ENCODE peak calls at places on chromosome 12, in nine cellular contexts. K is SK-N-SH, W is fibroblast of lung, L is GM23248, D is PC-3, J is neural progenitor cell, R is hepatocyte, H is GM12878, N is HCT116. G is an unnamed sample.
A peak's percentile ranks its signal among the peaks of the same experiment; 100 is the strongest.

GRCh38 chr12:109771746-109772621 is 58.4 kb downstream of the FAM222A start:
- DNase-seq in K (peak; percentile 33), W (no peak), L (no peak), D (no peak), J (no peak), R (peak; percentile 5), H (no peak), N (no peak), G (no peak)

GRCh38 chr12:5192727-5193126 is 149.0 kb downstream of the KCNA5 start:
- DNase-seq in K (no peak), W (no peak), L (no peak), D (no peak), J (no peak), R (no peak), H (no peak), N (no peak), G (no peak)

GRCh38 chr12:81167694-81168093 is 89.8 kb downstream of the ACSS3 start:
- DNase-seq in K (no peak), W (no peak), L (peak; percentile 12), D (peak; percentile 14), J (no peak), R (no peak), H (no peak), N (no peak), G (no peak)

GRCh38 chr12:23987032-23987431 is 37.6 kb upstream of the SOX5 start:
- DNase-seq in K (no peak), W (no peak), L (no peak), D (no peak), J (no peak), R (no peak), H (no peak), N (no peak), G (no peak)

GRCh38 chr12:132169376-132169775 is 25.1 kb downstream of the NOC4L start:
- DNase-seq in K (no peak), W (no peak), L (no peak), D (no peak), J (no peak), R (no peak), H (no peak), N (no peak), G (no peak)

GRCh38 chr12:5960783-5961182 is 15.7 kb upstream of the ANO2 start:
- DNase-seq in K (no peak), W (no peak), L (no peak), D (no peak), J (peak; percentile 36), R (no peak), H (no peak), N (no peak), G (no peak)

GRCh38 chr12:65827827-65828231 is 3.5 kb downstream of the HMGA2 start:
- DNase-seq in K (no peak), W (peak; percentile 63), L (peak; percentile 29), D (peak; percentile 35), J (peak; percentile 40), R (no peak), H (no peak), N (no peak), G (no peak)

GRCh38 chr12:96233168-96233567 is 39.0 kb downstream of the ELK3 start:
- DNase-seq in K (no peak), W (no peak), L (no peak), D (no peak), J (no peak), R (no peak), H (no peak), N (no peak), G (no peak)

GRCh38 chr12:12081836-12082497 is 11.2 kb downstream of the BCL2L14 start:
- DNase-seq in K (peak; percentile 67), W (peak; percentile 61), L (peak; percentile 73), D (peak; percentile 52), J (peak; percentile 57), R (peak; percentile 31), H (peak; percentile 39), N (peak; percentile 29), G (no peak)

GRCh38 chr12:120116792-120117651 is 469 bp upstream of the RAB35 start:
- DNase-seq in K (peak; percentile 100), W (peak; percentile 91), L (peak; percentile 96), D (peak; percentile 97), J (peak; percentile 98), R (peak; percentile 97), H (no peak), N (peak; percentile 67), G (peak; percentile 98)

GRCh38 chr12:120116443-120116791 is at the start of gene RAB35:
- DNase-seq in K (no peak), W (no peak), L (no peak), D (no peak), J (no peak), R (no peak), H (no peak), N (no peak), G (no peak)

GRCh38 chr12:120119395-120119973 is 2.9 kb upstream of the RAB35 start:
- DNase-seq in K (no peak), W (peak; percentile 71), L (peak; percentile 76), D (peak; percentile 52), J (no peak), R (no peak), H (peak; percentile 91), N (no peak), G (no peak)

GRCh38 chr12:120118710-120119097 is 2.2 kb upstream of the RAB35 start:
- DNase-seq in K (no peak), W (no peak), L (peak; percentile 78), D (peak; percentile 41), J (no peak), R (no peak), H (no peak), N (no peak), G (no peak)

DNA sequence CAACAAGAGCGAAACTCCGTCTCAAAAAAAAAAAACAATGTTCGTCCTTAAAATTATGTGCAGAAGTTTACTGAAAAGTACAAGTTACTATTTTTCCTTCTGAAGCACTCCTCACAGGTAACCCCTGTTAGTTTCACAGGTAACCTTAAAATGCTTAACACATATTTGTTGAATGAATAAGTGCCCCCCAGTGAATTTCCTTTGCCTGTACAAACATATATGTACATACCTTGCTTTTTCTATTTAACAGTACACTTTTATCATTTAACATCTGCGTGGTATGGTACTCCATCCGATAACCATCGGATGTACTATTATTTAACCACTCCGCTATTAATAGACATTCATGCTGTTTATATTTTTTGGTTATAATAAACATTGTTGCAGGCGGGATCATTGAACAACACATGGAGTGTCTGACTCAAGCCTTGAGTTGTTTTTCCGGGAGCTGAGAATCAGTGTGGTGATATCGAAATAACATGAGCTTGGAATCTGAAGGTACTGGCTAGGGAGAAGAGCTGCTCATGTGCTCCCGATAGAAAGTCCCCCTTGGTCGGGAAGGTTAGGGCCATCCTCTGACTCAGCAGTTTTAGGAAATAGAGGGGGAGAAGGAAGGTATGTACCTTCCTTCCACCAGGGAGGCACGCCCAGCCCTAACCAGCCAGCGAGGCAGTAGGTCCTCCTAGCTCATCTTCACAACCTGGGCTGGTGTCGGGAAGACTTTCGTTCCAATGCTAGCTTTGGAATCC is 1.6 kb upstream of the RAB35 start:
- DNase-seq in K (no peak), W (peak; percentile 22), L (peak; percentile 84), D (peak; percentile 71), J (peak; percentile 51), R (peak; percentile 37), H (no peak), N (no peak), G (no peak)
- H2AFZ ChIP-seq in K (no peak overlapping the region), W (no peak overlapping the region), L (peak overlapping the region; percentile 8), D (peak overlapping the region; percentile 34), J (no peak overlapping the region), R (peak overlapping the region; percentile 19), H (no peak overlapping the region), N (no peak overlapping the region), G (no peak overlapping the region)

DNA sequence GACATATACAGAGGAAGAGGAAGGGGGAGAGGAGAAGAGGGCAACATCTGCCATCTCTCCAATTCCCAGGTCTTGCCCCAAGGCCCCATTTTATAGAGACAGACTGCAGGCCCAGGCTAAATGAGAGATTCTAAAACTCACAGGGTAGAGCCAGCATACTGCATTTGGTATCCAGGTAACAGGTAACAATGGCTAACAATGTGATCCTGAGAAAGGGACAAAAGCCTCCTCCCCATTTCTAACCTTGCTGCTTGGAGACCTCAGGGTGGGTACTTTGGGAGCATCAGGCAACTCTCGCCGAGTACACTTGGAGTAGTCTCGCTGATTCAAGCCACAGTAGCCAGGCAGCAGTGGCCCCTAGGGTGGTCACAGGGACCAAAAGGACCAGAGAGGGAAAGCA is 162.6 kb upstream of the PLEKHA5 start:
- DNase-seq in K (no peak), W (no peak), L (no peak), D (no peak), J (no peak), R (no peak), H (no peak), N (no peak), G (no peak)
- H2AFZ ChIP-seq in K (no peak overlapping the region), W (no peak overlapping the region), L (no peak overlapping the region), D (no peak overlapping the region), J (no peak overlapping the region), R (no peak overlapping the region), H (no peak overlapping the region), N (no peak overlapping the region), G (no peak overlapping the region)

DNA sequence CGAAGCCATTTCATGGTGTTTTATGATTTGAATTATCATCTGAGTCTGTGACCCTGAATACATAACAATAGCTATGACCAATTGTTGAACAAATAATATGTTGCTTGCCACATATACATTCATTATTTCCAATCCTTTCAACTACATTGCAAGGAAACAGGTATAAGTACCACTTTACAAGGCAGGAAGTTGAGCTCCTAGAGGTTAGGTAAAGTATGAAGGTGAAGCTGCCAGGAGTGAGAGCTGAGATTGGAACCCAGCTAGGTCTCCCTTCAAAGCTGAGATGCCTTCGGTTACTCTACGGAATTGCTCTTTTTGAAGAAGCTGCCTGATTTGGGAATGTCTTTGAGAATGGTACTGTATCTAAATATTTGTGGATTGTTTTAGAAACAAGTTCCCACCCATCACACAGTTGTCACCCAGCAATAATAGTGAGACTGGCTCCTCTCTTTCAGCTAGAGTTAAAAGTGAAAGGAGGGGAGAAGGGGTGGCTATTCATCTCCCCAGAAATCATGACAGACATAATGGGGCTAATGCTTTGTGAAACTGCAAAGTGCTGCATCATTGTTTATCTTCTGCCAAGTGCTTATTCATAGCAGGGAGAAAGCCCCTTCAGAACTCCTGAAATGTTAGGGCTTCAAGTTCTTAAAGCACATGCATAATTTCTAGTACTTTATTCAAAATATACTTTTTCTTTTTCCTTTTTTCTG is 75.9 kb upstream of the AMIGO2 start:
- DNase-seq in K (no peak), W (peak; percentile 25), L (peak; percentile 41), D (no peak), J (no peak), R (no peak), H (no peak), N (no peak), G (no peak)
- H2AFZ ChIP-seq in K (no peak overlapping the region), W (peak overlapping the region; percentile 24), L (peak overlapping the region; percentile 59), D (no peak overlapping the region), J (no peak overlapping the region), R (no peak overlapping the region), H (no peak overlapping the region), N (no peak overlapping the region), G (no peak overlapping the region)

DNA sequence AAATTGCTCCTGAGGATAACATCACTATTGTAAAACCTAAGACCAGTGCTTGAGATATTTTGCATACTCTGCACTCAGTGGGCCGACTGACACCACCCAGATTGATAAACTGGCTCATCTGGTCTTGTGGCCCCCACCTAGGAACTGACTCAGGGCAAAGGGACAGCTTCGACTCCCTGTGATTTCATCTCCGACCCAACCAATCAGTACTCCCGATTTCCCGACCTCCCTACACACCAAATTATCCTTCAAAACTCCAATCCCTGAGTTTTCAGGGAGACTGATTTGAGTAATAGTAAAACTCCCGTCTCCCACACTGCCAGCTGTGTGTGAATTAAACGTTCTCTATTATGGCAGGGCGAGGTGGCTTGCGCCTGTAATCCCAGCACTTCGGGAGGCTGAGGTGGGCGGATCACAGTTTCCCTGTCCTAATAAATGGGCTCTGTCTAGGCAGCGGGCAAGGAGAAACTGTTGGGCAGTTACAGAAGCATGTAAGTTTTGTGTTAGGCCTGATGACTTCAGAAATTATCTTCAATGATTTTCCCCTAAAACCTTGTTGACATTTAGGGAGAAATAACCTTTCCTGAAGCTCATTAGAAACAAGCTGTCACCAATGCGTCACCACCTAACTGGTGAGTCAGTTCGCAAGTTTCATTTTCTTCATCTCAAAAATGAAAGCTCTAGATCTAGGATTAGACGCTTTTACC is 5.3 kb upstream of the UBC start:
- DNase-seq in K (no peak), W (peak; percentile 33), L (peak; percentile 81), D (peak; percentile 71), J (peak; percentile 30), R (no peak), H (peak; percentile 76), N (no peak), G (no peak)
- H2AFZ ChIP-seq in K (no peak overlapping the region), W (no peak overlapping the region), L (peak overlapping the region; percentile 75), D (peak overlapping the region; percentile 43), J (peak overlapping the region; percentile 45), R (peak overlapping the region; percentile 13), H (peak overlapping the region; percentile 21), N (peak overlapping the region; percentile 82), G (no peak overlapping the region)

G was measured in DND-41.